ENCODE peak calls at places on chromosomes 1 and 21, in six cellular contexts. I is sigmoid colon, O is AG10803, X is H9, L is cardiac fibroblast, N is ovary. G is an unnamed sample.

GRCh38 chr1:222926566-222926965 is 111.7 kb downstream of the DISP1 start:
- DNase-seq in O (peak; percentile 81), I (no peak), X (no peak), L (peak; percentile 43), N (peak; percentile 33), G (no peak)

GRCh38 chr1:230866171-230866811 is 2.0 kb downstream of the C1orf198 start:
- DNase-seq in L (peak; percentile 55), O (peak; percentile 73), N (no peak), I (no peak), X (no peak), G (no peak)

GRCh38 chr1:184553845-184554244 is 167.0 kb downstream of the C1orf21 start:
- DNase-seq in I (no peak), X (no peak), O (no peak), N (no peak), L (no peak), G (no peak)

GRCh38 chr1:119762409-119762808 is 6.3 kb downstream of the HMGCS2 start:
- DNase-seq in L (no peak), I (no peak), O (no peak), X (no peak), N (no peak), G (no peak)

GRCh38 chr1:232193451-232193783 is 436.5 kb downstream of the SIPA1L2 start:
- DNase-seq in O (no peak), I (no peak), L (no peak), X (no peak), N (no peak), G (no peak)

GRCh38 chr21:18049461-18049860 is 195.2 kb upstream of the CHODL start:
- DNase-seq in L (no peak), N (no peak), I (no peak), O (no peak), X (no peak), G (no peak)

GRCh38 chr1:155859881-155860841 is 794 bp downstream of the SYT11 start:
- DNase-seq in I (peak; percentile 91), L (peak; percentile 87), O (peak; percentile 70), X (peak; percentile 37), N (peak; percentile 92), G (no peak)

GRCh38 chr1:230422221-230422981 is 3.7 kb downstream of the PGBD5 start:
- DNase-seq in O (no peak), N (no peak), I (no peak), X (peak; percentile 41), L (no peak), G (no peak)

GRCh38 chr1:234628099-234628498 is 18.1 kb upstream of the IRF2BP2 start:
- DNase-seq in N (no peak), O (peak; percentile 61), L (peak; percentile 68), X (no peak), I (no peak), G (peak; percentile 68)

GRCh38 chr1:208176654-208177053 is 67.5 kb downstream of the PLXNA2 start:
- DNase-seq in I (no peak), X (no peak), N (no peak), O (no peak), L (no peak), G (no peak)

GRCh38 chr21:14482165-14482564 is 64.0 kb downstream of the SAMSN1 start:
- DNase-seq in X (no peak), O (no peak), N (no peak), I (no peak), L (no peak), G (no peak)

GRCh38 chr1:85464497-85465098 is 361 bp downstream of the DDAH1 start:
- DNase-seq in X (peak; percentile 72), N (peak; percentile 55), O (peak; percentile 81), I (peak; percentile 81), L (peak; percentile 82), G (peak; percentile 86)

GRCh38 chr1:15730936-15731335 is 5.1 kb upstream of the SLC25A34 start:
- DNase-seq in L (no peak), N (no peak), I (no peak), O (no peak), X (no peak), G (no peak)

GRCh38 chr1:31744165-31744888 is 19.8 kb downstream of the ADGRB2 start:
- DNase-seq in I (no peak), L (no peak), O (no peak), X (no peak), N (no peak), G (no peak)

GRCh38 chr1:66380452-66381212 is 153.3 kb upstream of the SGIP1 start:
- DNase-seq in L (peak; percentile 28), I (no peak), N (no peak), O (no peak), X (no peak), G (no peak)

GRCh38 chr1:235045034-235045690 is 83.5 kb downstream of the TOMM20 start:
- DNase-seq in I (no peak), N (no peak), O (peak; percentile 84), L (no peak), X (no peak), G (no peak)

GRCh38 chr1:112393634-112393976 is 2.4 kb upstream of the CTTNBP2NL start:
- DNase-seq in I (no peak), N (peak; percentile 32), L (peak; percentile 77), X (no peak), O (peak; percentile 47), G (no peak)

GRCh38 chr1:220067246-220068204 is 21.2 kb upstream of the EPRS1 start:
- DNase-seq in O (no peak), N (no peak), X (no peak), L (no peak), I (no peak), G (no peak)

GRCh38 chr1:156889802-156890585 is 3.5 kb upstream of the PEAR1 start:
- DNase-seq in I (peak; percentile 89), L (peak; percentile 89), O (peak; percentile 71), N (peak; percentile 82), X (peak; percentile 85), G (peak; percentile 87)

DNA sequence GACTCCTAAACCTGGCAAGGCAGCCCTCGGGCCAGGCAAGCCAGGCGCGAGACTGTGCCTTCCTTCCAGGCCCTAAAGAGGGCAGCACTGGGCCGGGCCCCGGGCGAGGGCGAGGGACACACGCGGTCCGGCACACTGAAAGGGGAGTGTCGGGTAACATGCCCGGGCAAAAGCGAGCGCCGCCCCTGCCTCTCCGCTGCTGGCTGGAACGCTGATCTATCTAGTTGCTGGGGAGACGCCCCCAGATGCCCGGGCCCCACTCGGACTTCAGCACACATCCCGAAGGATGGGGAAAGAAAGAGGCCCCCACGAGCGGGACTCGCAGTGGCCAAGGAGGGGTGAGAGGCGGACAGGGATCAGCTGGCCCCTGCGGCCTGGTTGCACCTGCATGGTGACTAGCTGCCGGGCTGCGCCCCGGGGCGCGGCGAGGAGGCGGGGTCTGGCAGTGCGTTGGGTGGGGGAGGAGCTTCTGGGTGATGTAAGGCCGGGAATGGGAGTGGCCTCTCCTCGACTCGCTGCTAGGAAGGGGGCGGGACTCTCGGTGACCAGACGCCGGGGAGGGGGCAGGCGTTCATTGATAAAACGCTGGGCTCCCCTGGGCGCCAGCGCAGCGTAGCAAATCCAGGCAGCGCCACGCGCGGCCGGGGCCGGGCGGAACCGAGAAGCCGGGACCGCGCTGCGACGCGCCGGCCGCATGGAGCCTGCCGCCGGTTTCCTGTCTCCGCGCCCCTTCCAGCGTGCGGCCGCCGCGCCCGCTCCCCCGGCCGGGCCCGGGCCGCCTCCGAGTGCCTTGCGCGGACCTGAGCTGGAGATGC is at the start of gene PLK3:
- DNase-seq in N (peak; percentile 99), L (peak; percentile 99), I (peak; percentile 99), X (peak; percentile 98), O (peak; percentile 98), G (peak; percentile 98)
- TF ChIP-seq CTCF in N (peak; percentile 89), L (peak; percentile 98), I (peak; percentile 87), X (peak; percentile 93), O (peak; percentile 84), G (peak; percentile 78)

DNA sequence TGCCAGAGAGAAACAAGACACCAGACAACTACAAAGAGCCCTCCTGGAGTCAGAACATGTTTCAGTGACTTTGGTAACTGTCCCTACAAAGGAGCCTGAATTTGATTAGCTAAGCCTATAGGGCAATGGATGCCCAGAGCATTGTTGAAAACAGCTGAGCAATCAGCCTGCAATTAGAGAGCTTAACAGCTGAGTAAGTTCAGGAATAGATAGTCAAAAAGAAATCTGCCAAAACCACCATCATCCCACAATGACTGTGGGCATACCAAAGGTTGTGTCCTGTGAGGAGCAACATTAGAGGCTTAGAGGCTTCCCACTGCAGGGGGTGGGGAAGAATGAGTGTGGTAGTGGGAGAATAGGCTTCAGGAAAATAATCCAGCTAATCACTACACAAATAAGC is 32.1 kb downstream of the SH3BP5L start:
- DNase-seq in I (no peak), X (no peak), L (no peak), N (no peak), O (no peak), G (no peak)
- TF ChIP-seq CTCF in I (no peak), X (no peak), L (no peak), N (no peak), O (no peak), G (no peak)

GRCh38 chr1:27429029-27429425 is 36.6 kb downstream of the GPR3 start:
- DNase-seq in X (no peak), N (no peak), I (no peak), L (no peak), O (no peak), G (no peak)

GRCh38 chr1:27430903-27431653 is 38.7 kb downstream of the GPR3 start:
- DNase-seq in N (no peak), O (peak; percentile 20), X (no peak), I (no peak), L (peak; percentile 53), G (no peak)

GRCh38 chr1:27427329-27427728 is 34.9 kb downstream of the GPR3 start:
- DNase-seq in O (no peak), X (no peak), I (no peak), L (no peak), N (no peak), G (no peak)

GRCh38 chr1:27427836-27428315 is 35.5 kb downstream of the GPR3 start:
- DNase-seq in X (no peak), L (no peak), I (no peak), N (no peak), O (no peak), G (no peak)

GRCh38 chr1:27428316-27429028 is 36.0 kb downstream of the GPR3 start:
- DNase-seq in N (no peak), I (peak; percentile 76), X (no peak), O (peak; percentile 46), L (peak; percentile 47), G (no peak)
- TF ChIP-seq CTCF in N (no peak), I (no peak), X (no peak), O (no peak), L (no peak), G (no peak)

GRCh38 chr1:195939844-195940243 is 668.4 kb downstream of the KCNT2 start:
- DNase-seq in L (no peak), I (no peak), X (peak; percentile 38), N (no peak), O (no peak), G (no peak)
- TF ChIP-seq CTCF in L (no peak), I (no peak), X (peak; percentile 70), N (no peak), O (no peak), G (peak; percentile 22)

GRCh38 chr1:117620440-117620839 is 14.6 kb downstream of the TENT5C start:
- DNase-seq in N (no peak), L (no peak), I (no peak), X (no peak), O (no peak), G (no peak)

GRCh38 chr1:117623141-117623540 is 17.3 kb downstream of the TENT5C start:
- DNase-seq in L (no peak), X (no peak), I (no peak), O (no peak), N (no peak), G (no peak)

GRCh38 chr1:117621316-117621715 is 15.5 kb downstream of the TENT5C start:
- DNase-seq in I (no peak), L (no peak), O (no peak), N (no peak), X (no peak), G (no peak)

GRCh38 chr1:117623698-117624097 is 17.9 kb downstream of the TENT5C start:
- DNase-seq in X (no peak), L (no peak), O (no peak), I (no peak), N (no peak), G (no peak)

GRCh38 chr1:117622726-117623125 is 16.9 kb downstream of the TENT5C start:
- DNase-seq in N (no peak), X (no peak), L (no peak), O (no peak), I (no peak), G (no peak)
- TF ChIP-seq CTCF in N (no peak), X (no peak), L (no peak), O (peak; percentile 32), I (no peak), G (no peak)